ENCODE peak calls at places on chromosomes 5 and 9, in six cellular contexts. N is gastrocnemius medialis, O is ovary, S is pancreas, T is IMR-90, K is left lung. G is an unnamed sample.
A peak's percentile ranks its signal among the peaks of the same experiment; 100 is the strongest.

GRCh38 chr9:73200694-73201432 is 49.2 kb downstream of the ANXA1 start:
- DNase-seq in T (peak; percentile 23), N (no peak), O (no peak), S (no peak), K (no peak), G (no peak)

GRCh38 chr9:134069536-134070399 is 1.9 kb upstream of the BRD3 start:
- DNase-seq in N (no peak), O (peak; percentile 34), S (no peak), K (peak; percentile 31), T (no peak), G (no peak)

GRCh38 chr5:1051366-1051720 is 42.7 kb downstream of the NKD2 start:
- DNase-seq in T (no peak), N (no peak), O (no peak), K (no peak), S (no peak), G (no peak)

GRCh38 chr5:100647461-100648230 is 112.5 kb downstream of the FAM174A start:
- DNase-seq in K (peak; percentile 80), N (peak; percentile 6), O (no peak), S (peak; percentile 87), T (no peak), G (peak; percentile 6)

GRCh38 chr5:1514027-1514818 is 9.5 kb downstream of the LPCAT1 start:
- DNase-seq in N (peak; percentile 1), K (peak; percentile 30), S (peak; percentile 52), O (peak; percentile 21), T (no peak), G (peak; percentile 2)

GRCh38 chr9:91427873-91428272 is 4.2 kb upstream of the NFIL3 start:
- DNase-seq in O (no peak), N (no peak), S (no peak), T (peak; percentile 76), K (no peak), G (peak; percentile 58)

GRCh38 chr9:34079181-34079580 is 30.5 kb upstream of the UBAP2 start:
- DNase-seq in N (no peak), S (no peak), T (peak; percentile 80), K (no peak), O (no peak), G (peak; percentile 19)

GRCh38 chr5:52043543-52043942 is 660.3 kb downstream of the ISL1 start:
- DNase-seq in K (no peak), N (no peak), T (no peak), O (no peak), S (no peak), G (no peak)

GRCh38 chr9:125126019-125126746 is 17.1 kb downstream of the SCAI start:
- DNase-seq in N (peak; percentile 79), O (peak; percentile 73), S (no peak), T (peak; percentile 100), K (peak; percentile 90), G (peak; percentile 99)

GRCh38 chr9:27541740-27542139 is 12.1 kb upstream of the MOB3B start:
- DNase-seq in S (no peak), K (no peak), O (no peak), N (no peak), T (no peak), G (no peak)

GRCh38 chr5:78320461-78320860 is 26.0 kb upstream of the AP3B1 start:
- DNase-seq in K (no peak), S (no peak), T (peak; percentile 69), N (no peak), O (no peak), G (no peak)

GRCh38 chr9:35229066-35229778 is 67.4 kb downstream of the UNC13B start:
- DNase-seq in T (no peak), S (no peak), K (no peak), N (no peak), O (no peak), G (no peak)

DNA sequence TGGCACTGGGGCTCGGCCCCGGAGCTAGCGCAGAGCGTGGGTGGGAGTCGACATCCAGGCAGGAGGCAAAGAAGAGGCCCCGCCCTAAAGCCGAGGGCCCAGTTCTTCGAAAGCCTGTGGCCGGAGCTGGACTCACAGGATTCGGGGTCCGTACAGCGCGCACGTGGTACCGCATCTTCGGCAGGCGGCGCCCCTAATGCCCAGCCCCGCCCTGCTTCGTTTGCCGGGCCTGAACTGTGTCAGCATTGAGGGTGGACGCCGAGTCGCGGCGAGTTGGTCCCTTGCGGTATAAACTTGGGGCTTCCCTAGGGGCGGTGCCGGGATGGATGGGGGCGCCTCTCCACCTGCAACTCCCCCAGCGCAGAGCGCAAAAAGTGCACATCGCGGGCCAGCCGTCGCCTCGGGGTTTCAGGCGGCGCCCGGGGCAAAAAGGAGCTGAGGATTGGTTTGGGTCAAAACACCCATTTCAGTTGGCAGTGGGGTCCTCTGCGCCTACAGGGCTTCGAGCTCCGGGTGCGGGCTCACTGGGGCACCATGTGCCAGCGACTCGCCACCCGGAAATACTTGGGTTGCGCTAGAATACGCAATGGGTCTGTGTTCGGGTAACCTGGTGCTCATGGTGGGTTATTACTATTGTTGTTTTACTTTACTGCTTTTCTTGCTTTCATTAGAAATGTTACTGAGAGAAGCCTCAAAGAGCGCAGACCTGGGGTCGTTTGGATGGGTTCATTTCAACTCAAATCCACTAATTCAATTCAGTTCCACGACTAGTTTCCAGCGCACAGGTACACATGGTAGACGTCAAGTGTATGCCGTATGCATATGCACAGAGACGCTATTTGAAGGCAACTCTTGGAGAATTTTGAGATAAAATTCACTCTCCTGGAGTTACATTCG is 3.9 kb upstream of the PAX5 start:
- DNase-seq in O (no peak), N (no peak), K (no peak), T (no peak), S (peak; percentile 62), G (no peak)
- H3K27me3 ChIP-seq in O (peaks cover 3% of the 10 kb centered on the region), N (peaks cover 91% of the 10 kb centered on the region), K (peaks cover 100% of the 10 kb centered on the region), T (peaks cover 90% of the 10 kb centered on the region), S (peaks cover 15% of the 10 kb centered on the region), G (peaks cover 28% of the 10 kb centered on the region)

GRCh38 chr5:178404987-178405386 is 172.4 kb upstream of the PHYKPL start:
- DNase-seq in O (no peak), K (no peak), T (no peak), N (no peak), S (peak; percentile 31), G (peak; percentile 49)
- H3K4me3 ChIP-seq in O (no peak overlapping the region), K (no peak overlapping the region), T (no peak overlapping the region), N (no peak overlapping the region), S (no peak overlapping the region), G (no peak overlapping the region)

GRCh38 chr9:78463750-78464149 is 166.8 kb downstream of the PSAT1 start:
- DNase-seq in T (no peak), K (no peak), S (no peak), O (no peak), N (no peak), G (no peak)
- H3K36me3 ChIP-seq in T (no peaks in the 10 kb centered on the region), K (no peaks in the 10 kb centered on the region), S (no peaks in the 10 kb centered on the region), O (no peaks in the 10 kb centered on the region), N (no peaks in the 10 kb centered on the region), G (no peaks in the 10 kb centered on the region)

DNA sequence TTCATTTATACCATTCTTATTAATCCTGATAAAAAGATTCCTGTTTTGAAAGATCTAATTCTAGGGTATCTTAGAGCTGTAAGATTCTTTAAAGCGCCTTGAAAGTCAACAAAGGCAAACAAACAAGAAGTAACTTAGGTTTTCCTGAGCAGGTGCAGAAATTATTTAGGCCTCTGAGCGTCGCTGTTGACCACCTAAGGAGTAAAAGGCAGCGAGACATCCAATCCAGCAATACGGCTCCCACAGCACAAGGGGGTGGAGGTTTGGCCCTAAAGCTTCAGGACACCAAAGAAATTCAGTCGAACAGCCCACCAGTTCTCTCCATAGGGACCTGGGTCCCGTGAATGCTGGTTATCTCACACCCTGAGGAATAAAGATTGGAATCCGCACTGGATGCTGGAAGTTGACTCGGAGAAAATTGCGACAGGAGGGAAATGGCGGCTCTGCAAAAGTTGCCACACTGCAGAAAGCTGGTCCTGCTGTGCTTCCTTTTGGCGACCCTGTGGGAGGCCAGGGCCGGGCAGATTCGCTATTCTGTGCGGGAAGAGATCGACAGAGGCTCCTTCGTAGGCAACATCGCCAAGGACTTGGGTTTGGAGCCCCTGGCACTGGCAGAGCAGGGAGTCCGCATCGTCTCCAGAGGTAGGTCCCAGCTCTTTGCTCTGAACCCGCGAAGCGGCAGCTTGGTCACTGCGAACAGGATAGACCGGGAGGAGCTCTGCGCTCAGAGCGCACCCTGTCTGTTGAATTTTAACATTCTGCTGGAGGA is at the start of gene PCDHGA2:
- DNase-seq in T (peak; percentile 66), N (no peak), K (no peak), S (no peak), O (no peak), G (no peak)
- H3K27me3 ChIP-seq in T (no peaks in the 10 kb centered on the region), N (peaks cover 11% of the 10 kb centered on the region), K (peaks cover 83% of the 10 kb centered on the region), S (no peaks in the 10 kb centered on the region), O (no peaks in the 10 kb centered on the region), G (no peaks in the 10 kb centered on the region)

GRCh38 chr5:14108170-14108996 is 34.8 kb upstream of the TRIO start:
- DNase-seq in S (no peak), T (peak; percentile 91), K (peak; percentile 46), O (peak; percentile 66), N (peak; percentile 39), G (peak; percentile 82)

GRCh38 chr5:14109041-14109747 is 33.9 kb upstream of the TRIO start:
- DNase-seq in O (no peak), T (peak; percentile 75), K (no peak), N (no peak), S (no peak), G (peak; percentile 77)

GRCh38 chr5:14109771-14110170 is 33.4 kb upstream of the TRIO start:
- DNase-seq in T (peak; percentile 10), K (no peak), N (no peak), O (no peak), S (no peak), G (no peak)

GRCh38 chr5:14110196-14110595 is 32.9 kb upstream of the TRIO start:
- DNase-seq in N (no peak), O (no peak), T (peak; percentile 56), K (no peak), S (no peak), G (no peak)

DNA sequence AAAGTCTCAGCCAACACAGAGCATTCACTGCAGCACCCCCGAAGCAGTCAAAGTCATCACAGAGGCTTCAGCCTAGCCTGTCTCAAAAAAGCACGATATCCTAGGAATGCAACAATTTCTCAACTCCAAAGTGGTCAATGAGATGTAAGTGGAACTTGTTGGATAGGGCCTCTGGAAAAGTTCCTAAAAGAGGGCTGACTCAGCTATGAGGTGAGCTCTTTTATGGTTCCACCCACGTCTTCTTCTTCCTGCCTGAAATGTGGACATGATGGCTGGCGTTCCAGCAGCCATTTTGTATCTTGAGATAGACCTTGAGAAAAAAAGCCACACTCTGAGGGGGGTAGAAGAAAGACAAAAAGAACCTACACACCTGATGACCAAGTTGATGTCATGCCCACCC is 32.5 kb upstream of the TRIO start:
- DNase-seq in S (no peak), N (no peak), O (no peak), T (peak; percentile 95), K (no peak), G (peak; percentile 67)
- H3K4me3 ChIP-seq in S (no peak overlapping the region), N (no peak overlapping the region), O (no peak overlapping the region), T (no peak overlapping the region), K (no peak overlapping the region), G (no peak overlapping the region)

DNA sequence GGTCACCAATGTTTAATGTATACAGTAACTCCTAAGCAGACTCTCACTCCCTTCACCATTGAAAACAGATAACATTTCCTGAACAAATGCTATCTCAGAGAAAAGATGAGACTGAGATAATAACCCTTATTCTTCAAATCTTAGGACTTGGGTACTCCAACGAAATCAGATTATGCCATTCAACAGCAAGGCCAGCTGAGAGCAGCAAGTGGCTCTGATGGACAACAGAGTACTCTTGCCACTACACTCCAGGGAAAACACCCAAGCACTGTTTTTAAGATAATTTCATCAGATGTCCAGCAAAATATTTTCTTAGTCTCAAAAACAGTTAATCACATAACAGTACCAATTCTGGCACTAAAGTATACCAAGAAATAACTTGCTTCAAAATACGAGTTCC is 10.1 kb downstream of the PPP2CA start:
- DNase-seq in K (no peak), S (no peak), N (no peak), T (no peak), O (no peak), G (no peak)
- H3K36me3 ChIP-seq in K (peaks cover 8% of the 10 kb centered on the region), S (no peaks in the 10 kb centered on the region), N (no peaks in the 10 kb centered on the region), T (peaks cover 7% of the 10 kb centered on the region), O (no peaks in the 10 kb centered on the region), G (peaks cover 65% of the 10 kb centered on the region)

GRCh38 chr5:139833525-139833924 is 37.9 kb downstream of the PSD2 start:
- DNase-seq in T (no peak), K (no peak), S (no peak), N (no peak), O (peak; percentile 7), G (no peak)
- H3K27me3 ChIP-seq in T (peaks cover 17% of the 10 kb centered on the region), K (peaks cover 19% of the 10 kb centered on the region), S (no peaks in the 10 kb centered on the region), N (no peaks in the 10 kb centered on the region), O (no peaks in the 10 kb centered on the region), G (peaks cover 34% of the 10 kb centered on the region)

G was measured in MG63.